ENCODE peak calls at places on chromosomes 3 and 15, in ten cellular contexts. One of them, this sample, is unnamed.

GRCh38 chr3:171419457-171419856 is 40.7 kb downstream of the TNIK start:
- DNase-seq in ovary: no peak
- DNase-seq in astrocyte of the spinal cord: no peak
- DNase-seq in HFF-Myc: no peak
- DNase-seq in RWPE2: no peak
- DNase-seq in GM23338: no peak
- DNase-seq in body of pancreas: no peak
- DNase-seq in Peyer's patch: no peak
- DNase-seq in IMR-90: no peak
- DNase-seq in LNCaP clone FGC: no peak
- DNase-seq in this sample: no peak

GRCh38 chr15:68930268-68931022 is at the start of gene SPESP1:
- DNase-seq in ovary: peak; percentile 59
- DNase-seq in astrocyte of the spinal cord: peak; percentile 52
- DNase-seq in HFF-Myc: peak; percentile 15
- DNase-seq in RWPE2: peak; percentile 94
- DNase-seq in GM23338: peak; percentile 11
- DNase-seq in body of pancreas: peak; percentile 66
- DNase-seq in Peyer's patch: no peak
- DNase-seq in IMR-90: peak; percentile 62
- DNase-seq in LNCaP clone FGC: no peak
- DNase-seq in this sample: no peak

GRCh38 chr3:72490688-72491430 is 357.4 kb downstream of the SHQ1 start:
- DNase-seq in ovary: no peak
- DNase-seq in astrocyte of the spinal cord: no peak
- DNase-seq in HFF-Myc: no peak
- DNase-seq in RWPE2: no peak
- DNase-seq in GM23338: peak; percentile 63
- DNase-seq in body of pancreas: no peak
- DNase-seq in Peyer's patch: no peak
- DNase-seq in IMR-90: no peak
- DNase-seq in LNCaP clone FGC: no peak
- DNase-seq in this sample: no peak

GRCh38 chr3:108319428-108320053 is 23.2 kb downstream of the HHLA2 start:
- DNase-seq in ovary: no peak
- DNase-seq in astrocyte of the spinal cord: no peak
- DNase-seq in HFF-Myc: peak; percentile 27
- DNase-seq in RWPE2: no peak
- DNase-seq in GM23338: no peak
- DNase-seq in body of pancreas: peak; percentile 83
- DNase-seq in Peyer's patch: no peak
- DNase-seq in IMR-90: no peak
- DNase-seq in LNCaP clone FGC: peak; percentile 95
- DNase-seq in this sample: peak; percentile 66

GRCh38 chr15:94485148-94485719 is 253.9 kb downstream of the MCTP2 start:
- DNase-seq in ovary: no peak
- DNase-seq in astrocyte of the spinal cord: no peak
- DNase-seq in HFF-Myc: no peak
- DNase-seq in RWPE2: no peak
- DNase-seq in GM23338: no peak
- DNase-seq in body of pancreas: no peak
- DNase-seq in Peyer's patch: no peak
- DNase-seq in IMR-90: no peak
- DNase-seq in LNCaP clone FGC: no peak
- DNase-seq in this sample: no peak

GRCh38 chr15:69398541-69398940 is 15.6 kb upstream of the KIF23 start:
- DNase-seq in ovary: no peak
- DNase-seq in astrocyte of the spinal cord: peak; percentile 38
- DNase-seq in HFF-Myc: no peak
- DNase-seq in RWPE2: no peak
- DNase-seq in GM23338: no peak
- DNase-seq in body of pancreas: no peak
- DNase-seq in Peyer's patch: no peak
- DNase-seq in IMR-90: peak; percentile 67
- DNase-seq in LNCaP clone FGC: no peak
- DNase-seq in this sample: peak; percentile 43

GRCh38 chr3:128269131-128269775 is 116.0 kb downstream of the EEFSEC start:
- DNase-seq in ovary: no peak
- DNase-seq in astrocyte of the spinal cord: no peak
- DNase-seq in HFF-Myc: no peak
- DNase-seq in RWPE2: no peak
- DNase-seq in GM23338: no peak
- DNase-seq in body of pancreas: no peak
- DNase-seq in Peyer's patch: no peak
- DNase-seq in IMR-90: no peak
- DNase-seq in LNCaP clone FGC: no peak
- DNase-seq in this sample: no peak

GRCh38 chr3:46579756-46580286 is 13.7 kb upstream of the LRRC2 start:
- DNase-seq in ovary: no peak
- DNase-seq in astrocyte of the spinal cord: no peak
- DNase-seq in HFF-Myc: no peak
- DNase-seq in RWPE2: no peak
- DNase-seq in GM23338: no peak
- DNase-seq in body of pancreas: no peak
- DNase-seq in Peyer's patch: no peak
- DNase-seq in IMR-90: no peak
- DNase-seq in LNCaP clone FGC: no peak
- DNase-seq in this sample: no peak

GRCh38 chr3:5948081-5948480 is 760.6 kb downstream of the EDEM1 start:
- DNase-seq in ovary: no peak
- DNase-seq in astrocyte of the spinal cord: no peak
- DNase-seq in HFF-Myc: no peak
- DNase-seq in RWPE2: no peak
- DNase-seq in GM23338: no peak
- DNase-seq in body of pancreas: no peak
- DNase-seq in Peyer's patch: no peak
- DNase-seq in IMR-90: no peak
- DNase-seq in LNCaP clone FGC: no peak
- DNase-seq in this sample: peak; percentile 2

GRCh38 chr3:38114875-38115644 is 21.9 kb downstream of the ACAA1 start:
- DNase-seq in ovary: no peak
- DNase-seq in astrocyte of the spinal cord: no peak
- DNase-seq in HFF-Myc: no peak
- DNase-seq in RWPE2: no peak
- DNase-seq in GM23338: no peak
- DNase-seq in body of pancreas: no peak
- DNase-seq in Peyer's patch: peak; percentile 48
- DNase-seq in IMR-90: no peak
- DNase-seq in LNCaP clone FGC: no peak
- DNase-seq in this sample: no peak

GRCh38 chr3:169227911-169228310 is 435.6 kb downstream of the MECOM start:
- DNase-seq in ovary: no peak
- DNase-seq in astrocyte of the spinal cord: peak; percentile 71
- DNase-seq in HFF-Myc: no peak
- DNase-seq in RWPE2: no peak
- DNase-seq in GM23338: peak; percentile 23
- DNase-seq in body of pancreas: no peak
- DNase-seq in Peyer's patch: no peak
- DNase-seq in IMR-90: peak; percentile 71
- DNase-seq in LNCaP clone FGC: no peak
- DNase-seq in this sample: no peak

GRCh38 chr15:96362001-96362758 is 31.7 kb downstream of the NR2F2 start:
- DNase-seq in ovary: no peak
- DNase-seq in astrocyte of the spinal cord: no peak
- DNase-seq in HFF-Myc: no peak
- DNase-seq in RWPE2: no peak
- DNase-seq in GM23338: peak; percentile 29
- DNase-seq in body of pancreas: no peak
- DNase-seq in Peyer's patch: no peak
- DNase-seq in IMR-90: no peak
- DNase-seq in LNCaP clone FGC: no peak
- DNase-seq in this sample: no peak

GRCh38 chr15:69321041-69321554 is 22.4 kb downstream of the PAQR5 start:
- DNase-seq in ovary: no peak
- DNase-seq in astrocyte of the spinal cord: no peak
- DNase-seq in HFF-Myc: no peak
- DNase-seq in RWPE2: no peak
- DNase-seq in GM23338: no peak
- DNase-seq in body of pancreas: no peak
- DNase-seq in Peyer's patch: no peak
- DNase-seq in IMR-90: peak; percentile 60
- DNase-seq in LNCaP clone FGC: no peak
- DNase-seq in this sample: no peak

GRCh38 chr3:66344846-66345578 is 124.2 kb downstream of the SLC25A26 start:
- DNase-seq in ovary: no peak
- DNase-seq in astrocyte of the spinal cord: no peak
- DNase-seq in HFF-Myc: no peak
- DNase-seq in RWPE2: no peak
- DNase-seq in GM23338: no peak
- DNase-seq in body of pancreas: no peak
- DNase-seq in Peyer's patch: no peak
- DNase-seq in IMR-90: no peak
- DNase-seq in LNCaP clone FGC: no peak
- DNase-seq in this sample: no peak

GRCh38 chr3:45793482-45794176 is 2.7 kb downstream of the SLC6A20 start:
- DNase-seq in ovary: no peak
- DNase-seq in astrocyte of the spinal cord: no peak
- DNase-seq in HFF-Myc: no peak
- DNase-seq in RWPE2: no peak
- DNase-seq in GM23338: no peak
- DNase-seq in body of pancreas: peak; percentile 62
- DNase-seq in Peyer's patch: no peak
- DNase-seq in IMR-90: no peak
- DNase-seq in LNCaP clone FGC: no peak
- DNase-seq in this sample: peak; percentile 29

GRCh38 chr15:66085128-66085527 is 168.4 kb downstream of the MEGF11 start:
- DNase-seq in ovary: no peak
- DNase-seq in astrocyte of the spinal cord: no peak
- DNase-seq in HFF-Myc: no peak
- DNase-seq in RWPE2: peak; percentile 38
- DNase-seq in GM23338: peak; percentile 62
- DNase-seq in body of pancreas: no peak
- DNase-seq in Peyer's patch: no peak
- DNase-seq in IMR-90: no peak
- DNase-seq in LNCaP clone FGC: no peak
- DNase-seq in this sample: no peak
- TF ChIP-seq CTCF in ovary: no peak
- TF ChIP-seq CTCF in astrocyte of the spinal cord: no peak
- TF ChIP-seq CTCF in HFF-Myc: no peak
- TF ChIP-seq CTCF in RWPE2: peak; percentile 50
- TF ChIP-seq CTCF in GM23338: peak; percentile 72
- TF ChIP-seq CTCF in body of pancreas: no peak
- TF ChIP-seq CTCF in Peyer's patch: no peak
- TF ChIP-seq CTCF in IMR-90: no peak
- TF ChIP-seq CTCF in LNCaP clone FGC: no peak
- TF ChIP-seq CTCF in this sample: peak; percentile 2

DNA sequence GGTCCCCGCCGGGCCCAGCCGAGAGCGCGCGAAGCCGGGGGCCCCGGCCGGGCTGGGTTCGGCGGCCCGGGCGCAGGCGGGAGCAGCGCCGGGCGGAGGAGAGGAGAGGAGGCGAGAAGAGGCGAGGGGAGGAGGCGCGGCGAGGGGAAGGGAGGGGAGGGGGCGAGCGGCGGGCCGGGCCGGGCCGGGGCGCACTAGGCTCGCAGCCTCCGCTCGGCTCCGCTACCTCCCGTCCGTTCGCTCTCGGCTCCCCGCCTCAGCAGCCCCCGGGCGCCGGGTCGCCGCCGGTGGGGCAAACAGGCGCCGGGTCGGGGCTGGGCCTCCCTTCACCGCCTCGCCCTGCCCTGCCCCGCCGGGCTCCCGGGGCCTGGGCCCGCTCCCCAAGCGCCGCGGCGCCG is 335 bp downstream of the INSYN1 start:
- DNase-seq in ovary: no peak
- DNase-seq in astrocyte of the spinal cord: no peak
- DNase-seq in HFF-Myc: no peak
- DNase-seq in RWPE2: no peak
- DNase-seq in GM23338: peak; percentile 70
- DNase-seq in body of pancreas: no peak
- DNase-seq in Peyer's patch: no peak
- DNase-seq in IMR-90: no peak
- DNase-seq in LNCaP clone FGC: no peak
- DNase-seq in this sample: no peak
- H3K4me3 ChIP-seq in ovary: peak overlapping the region; percentile 52
- H3K4me3 ChIP-seq in astrocyte of the spinal cord: peak overlapping the region; percentile 24
- H3K4me3 ChIP-seq in HFF-Myc: peak overlapping the region; percentile 13
- H3K4me3 ChIP-seq in RWPE2: peak overlapping the region; percentile 27
- H3K4me3 ChIP-seq in GM23338: peak overlapping the region; percentile 89
- H3K4me3 ChIP-seq in body of pancreas: peak overlapping the region; percentile 30
- H3K4me3 ChIP-seq in Peyer's patch: peak overlapping the region; percentile 48
- H3K4me3 ChIP-seq in IMR-90: peak overlapping the region; percentile 37
- H3K4me3 ChIP-seq in LNCaP clone FGC: no peak overlapping the region
- H3K4me3 ChIP-seq in this sample: peak overlapping the region; percentile 28

DNA sequence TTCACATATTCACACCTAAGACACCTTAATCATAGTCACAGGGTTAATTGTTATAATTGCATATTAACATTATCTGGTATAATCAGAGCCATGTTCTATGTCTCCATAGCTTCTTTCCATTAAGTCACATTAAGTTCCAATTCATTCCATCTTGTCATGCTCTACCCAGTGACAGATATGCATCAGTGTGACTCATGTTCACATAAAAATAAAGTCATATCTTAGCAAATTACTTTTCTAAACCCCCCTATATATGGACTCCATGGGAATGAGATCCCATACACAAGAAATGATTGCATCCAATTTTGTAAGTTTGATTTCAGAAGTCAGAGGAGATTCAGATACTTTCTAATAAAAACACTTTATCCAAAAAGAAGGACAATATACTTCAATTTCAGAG is 27.3 kb downstream of the THBS1 start:
- DNase-seq in ovary: no peak
- DNase-seq in astrocyte of the spinal cord: no peak
- DNase-seq in HFF-Myc: no peak
- DNase-seq in RWPE2: no peak
- DNase-seq in GM23338: no peak
- DNase-seq in body of pancreas: no peak
- DNase-seq in Peyer's patch: no peak
- DNase-seq in IMR-90: no peak
- DNase-seq in LNCaP clone FGC: no peak
- DNase-seq in this sample: no peak
- TF ChIP-seq CTCF in ovary: no peak
- TF ChIP-seq CTCF in astrocyte of the spinal cord: no peak
- TF ChIP-seq CTCF in HFF-Myc: no peak
- TF ChIP-seq CTCF in RWPE2: no peak
- TF ChIP-seq CTCF in GM23338: no peak
- TF ChIP-seq CTCF in body of pancreas: no peak
- TF ChIP-seq CTCF in Peyer's patch: no peak
- TF ChIP-seq CTCF in IMR-90: no peak
- TF ChIP-seq CTCF in LNCaP clone FGC: no peak
- TF ChIP-seq CTCF in this sample: no peak

DNA sequence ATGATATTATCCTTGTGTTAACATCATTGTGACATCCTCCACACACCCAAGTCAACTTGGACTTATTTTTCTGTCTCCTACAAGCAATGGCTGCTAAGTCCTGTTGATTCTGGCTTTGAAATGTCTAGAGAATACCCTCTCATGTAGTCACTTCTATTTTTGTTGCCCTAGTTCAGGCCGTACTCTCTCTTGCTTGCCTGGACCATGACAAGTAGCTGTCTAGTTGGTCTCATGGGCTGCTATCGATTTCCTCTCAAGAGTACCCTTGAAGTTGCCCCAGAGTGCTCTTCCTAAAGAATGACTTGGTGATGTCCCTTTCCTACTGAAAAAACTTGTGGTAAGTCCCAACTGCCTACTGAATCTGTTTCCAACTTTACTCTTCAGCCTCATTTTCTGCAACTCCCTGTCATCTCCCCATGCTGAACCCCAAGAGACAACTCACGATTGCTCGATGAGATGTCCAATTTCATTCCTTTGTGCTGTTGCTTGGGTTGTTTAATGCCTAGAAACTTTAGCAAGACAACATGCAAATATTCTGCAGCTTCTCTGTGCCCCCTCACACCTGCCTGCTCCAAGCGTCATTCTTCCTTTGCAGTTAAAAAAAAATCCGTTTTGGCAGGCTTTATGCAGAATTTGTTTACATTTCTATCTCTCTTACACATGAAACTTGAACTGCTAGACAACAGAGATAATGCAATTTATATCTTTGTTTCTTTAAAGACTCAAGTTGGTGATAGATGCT is 52.9 kb downstream of the CHST2 start:
- DNase-seq in ovary: no peak
- DNase-seq in astrocyte of the spinal cord: no peak
- DNase-seq in HFF-Myc: no peak
- DNase-seq in RWPE2: no peak
- DNase-seq in GM23338: no peak
- DNase-seq in body of pancreas: no peak
- DNase-seq in Peyer's patch: no peak
- DNase-seq in IMR-90: no peak
- DNase-seq in LNCaP clone FGC: no peak
- DNase-seq in this sample: no peak
- H3K4me3 ChIP-seq in ovary: no peak overlapping the region
- H3K4me3 ChIP-seq in astrocyte of the spinal cord: no peak overlapping the region
- H3K4me3 ChIP-seq in HFF-Myc: no peak overlapping the region
- H3K4me3 ChIP-seq in RWPE2: no peak overlapping the region
- H3K4me3 ChIP-seq in GM23338: no peak overlapping the region
- H3K4me3 ChIP-seq in body of pancreas: no peak overlapping the region
- H3K4me3 ChIP-seq in Peyer's patch: no peak overlapping the region
- H3K4me3 ChIP-seq in IMR-90: no peak overlapping the region
- H3K4me3 ChIP-seq in LNCaP clone FGC: no peak overlapping the region
- H3K4me3 ChIP-seq in this sample: no peak overlapping the region

This sample was measured in bronchial epithelial cell.